ENCODE peak calls at places on chromosome 2, in ten cellular contexts. One of them, this sample, is unnamed. For H3K9me3, the result is how much of the 10 kb centered on the place peaks cover.

GRCh38 chr2:218323526-218324472 is 31.5 kb upstream of the TMBIM1 start:
- DNase-seq in upper lobe of right lung: peak
- DNase-seq in HCT116: no peak
- DNase-seq in tibial artery: no peak
- DNase-seq in aorta: no peak
- DNase-seq in psoas muscle: peak
- DNase-seq in transverse colon: peak
- DNase-seq in adrenal gland: peak
- DNase-seq in thoracic aorta: no peak
- DNase-seq in SJSA1: peak
- DNase-seq in this sample: no peak

GRCh38 chr2:12720181-12720580 is 3.4 kb downstream of the TRIB2 start:
- DNase-seq in upper lobe of right lung: no peak
- DNase-seq in HCT116: no peak
- DNase-seq in tibial artery: no peak
- DNase-seq in aorta: no peak
- DNase-seq in psoas muscle: no peak
- DNase-seq in transverse colon: no peak
- DNase-seq in adrenal gland: no peak
- DNase-seq in thoracic aorta: no peak
- DNase-seq in SJSA1: peak
- DNase-seq in this sample: no peak

GRCh38 chr2:71277536-71278103 is 50.7 kb upstream of the PAIP2B start:
- DNase-seq in upper lobe of right lung: peak
- DNase-seq in HCT116: peak
- DNase-seq in tibial artery: peak
- DNase-seq in aorta: peak
- DNase-seq in psoas muscle: peak
- DNase-seq in transverse colon: peak
- DNase-seq in adrenal gland: peak
- DNase-seq in thoracic aorta: no peak
- DNase-seq in SJSA1: peak
- DNase-seq in this sample: peak

GRCh38 chr2:166593403-166593802 is 99.4 kb upstream of the SCN7A start:
- DNase-seq in upper lobe of right lung: no peak
- DNase-seq in HCT116: no peak
- DNase-seq in tibial artery: no peak
- DNase-seq in aorta: no peak
- DNase-seq in psoas muscle: no peak
- DNase-seq in transverse colon: no peak
- DNase-seq in adrenal gland: no peak
- DNase-seq in thoracic aorta: no peak
- DNase-seq in SJSA1: peak
- DNase-seq in this sample: no peak

GRCh38 chr2:86807462-86808275 is 17.0 kb upstream of the CD8A start:
- DNase-seq in upper lobe of right lung: peak
- DNase-seq in HCT116: peak
- DNase-seq in tibial artery: peak
- DNase-seq in aorta: no peak
- DNase-seq in psoas muscle: peak
- DNase-seq in transverse colon: peak
- DNase-seq in adrenal gland: no peak
- DNase-seq in thoracic aorta: no peak
- DNase-seq in SJSA1: no peak
- DNase-seq in this sample: peak

GRCh38 chr2:113117594-113118262 is 9.7 kb upstream of the IL1RN start:
- DNase-seq in upper lobe of right lung: no peak
- DNase-seq in HCT116: no peak
- DNase-seq in tibial artery: no peak
- DNase-seq in aorta: no peak
- DNase-seq in psoas muscle: peak
- DNase-seq in transverse colon: peak
- DNase-seq in adrenal gland: peak
- DNase-seq in thoracic aorta: no peak
- DNase-seq in SJSA1: no peak
- DNase-seq in this sample: no peak

GRCh38 chr2:209817818-209818420 is 46.3 kb downstream of the UNC80 start:
- DNase-seq in upper lobe of right lung: no peak
- DNase-seq in HCT116: no peak
- DNase-seq in tibial artery: no peak
- DNase-seq in aorta: no peak
- DNase-seq in psoas muscle: no peak
- DNase-seq in transverse colon: no peak
- DNase-seq in adrenal gland: no peak
- DNase-seq in thoracic aorta: no peak
- DNase-seq in SJSA1: no peak
- DNase-seq in this sample: no peak

GRCh38 chr2:33673937-33674336 is 74.8 kb upstream of the FAM98A start:
- DNase-seq in upper lobe of right lung: no peak
- DNase-seq in HCT116: peak
- DNase-seq in tibial artery: no peak
- DNase-seq in aorta: no peak
- DNase-seq in psoas muscle: no peak
- DNase-seq in transverse colon: no peak
- DNase-seq in adrenal gland: no peak
- DNase-seq in thoracic aorta: no peak
- DNase-seq in SJSA1: peak
- DNase-seq in this sample: no peak

GRCh38 chr2:231489990-231490389 is 25.7 kb upstream of the NCL start:
- DNase-seq in upper lobe of right lung: peak
- DNase-seq in HCT116: no peak
- DNase-seq in tibial artery: no peak
- DNase-seq in aorta: peak
- DNase-seq in psoas muscle: no peak
- DNase-seq in transverse colon: peak
- DNase-seq in adrenal gland: no peak
- DNase-seq in thoracic aorta: no peak
- DNase-seq in SJSA1: no peak
- DNase-seq in this sample: no peak

GRCh38 chr2:25098558-25099486 is 56.9 kb downstream of the EFR3B start:
- DNase-seq in upper lobe of right lung: no peak
- DNase-seq in HCT116: no peak
- DNase-seq in tibial artery: no peak
- DNase-seq in aorta: no peak
- DNase-seq in psoas muscle: no peak
- DNase-seq in transverse colon: peak
- DNase-seq in adrenal gland: peak
- DNase-seq in thoracic aorta: no peak
- DNase-seq in SJSA1: no peak
- DNase-seq in this sample: no peak

GRCh38 chr2:65227035-65227470 is 578 bp upstream of the ACTR2 start:
- DNase-seq in upper lobe of right lung: peak
- DNase-seq in HCT116: no peak
- DNase-seq in tibial artery: no peak
- DNase-seq in aorta: no peak
- DNase-seq in psoas muscle: peak
- DNase-seq in transverse colon: peak
- DNase-seq in adrenal gland: no peak
- DNase-seq in thoracic aorta: no peak
- DNase-seq in SJSA1: no peak
- DNase-seq in this sample: no peak

GRCh38 chr2:20633794-20634259 is 17.1 kb downstream of the HS1BP3 start:
- DNase-seq in upper lobe of right lung: peak
- DNase-seq in HCT116: no peak
- DNase-seq in tibial artery: peak
- DNase-seq in aorta: peak
- DNase-seq in psoas muscle: no peak
- DNase-seq in transverse colon: peak
- DNase-seq in adrenal gland: no peak
- DNase-seq in thoracic aorta: no peak
- DNase-seq in SJSA1: no peak
- DNase-seq in this sample: peak

GRCh38 chr2:120934221-120934639 is 198.6 kb downstream of the GLI2 start:
- DNase-seq in upper lobe of right lung: no peak
- DNase-seq in HCT116: no peak
- DNase-seq in tibial artery: no peak
- DNase-seq in aorta: no peak
- DNase-seq in psoas muscle: no peak
- DNase-seq in transverse colon: no peak
- DNase-seq in adrenal gland: no peak
- DNase-seq in thoracic aorta: no peak
- DNase-seq in SJSA1: no peak
- DNase-seq in this sample: no peak

GRCh38 chr2:236637691-236638569 is 68.3 kb downstream of the ACKR3 start:
- DNase-seq in upper lobe of right lung: no peak
- DNase-seq in HCT116: no peak
- DNase-seq in tibial artery: peak
- DNase-seq in aorta: peak
- DNase-seq in psoas muscle: peak
- DNase-seq in transverse colon: no peak
- DNase-seq in adrenal gland: no peak
- DNase-seq in thoracic aorta: no peak
- DNase-seq in SJSA1: no peak
- DNase-seq in this sample: no peak

GRCh38 chr2:127174176-127174575 is 45.9 kb downstream of the CYP27C1 start:
- DNase-seq in upper lobe of right lung: no peak
- DNase-seq in HCT116: no peak
- DNase-seq in tibial artery: no peak
- DNase-seq in aorta: no peak
- DNase-seq in psoas muscle: peak
- DNase-seq in transverse colon: peak
- DNase-seq in adrenal gland: no peak
- DNase-seq in thoracic aorta: no peak
- DNase-seq in SJSA1: no peak
- DNase-seq in this sample: no peak

DNA sequence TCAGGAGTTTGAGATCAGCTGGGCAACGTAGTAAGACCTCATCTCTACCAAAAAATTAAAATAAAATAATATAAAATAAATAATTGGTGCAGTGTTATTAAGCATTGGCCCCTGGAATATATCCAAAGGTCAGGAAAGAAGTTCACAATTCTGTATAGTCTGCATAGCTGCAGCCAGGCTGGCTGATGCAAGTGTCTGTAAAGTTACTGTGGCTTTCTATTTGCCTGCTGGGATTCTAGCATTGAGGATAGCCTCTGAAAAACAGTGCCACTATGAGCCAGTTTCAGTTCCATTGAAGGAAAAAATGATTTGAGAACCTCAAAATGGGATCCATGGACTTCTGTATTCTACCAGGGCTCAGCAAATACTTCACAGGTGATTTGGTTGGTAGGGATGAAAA is 208.6 kb downstream of the PARD3B start:
- DNase-seq in upper lobe of right lung: no peak
- DNase-seq in HCT116: no peak
- DNase-seq in tibial artery: no peak
- DNase-seq in aorta: no peak
- DNase-seq in psoas muscle: no peak
- DNase-seq in transverse colon: no peak
- DNase-seq in adrenal gland: no peak
- DNase-seq in thoracic aorta: no peak
- DNase-seq in SJSA1: no peak
- DNase-seq in this sample: no peak
- H3K9me3 ChIP-seq in upper lobe of right lung: under half
- H3K9me3 ChIP-seq in HCT116: under half
- H3K9me3 ChIP-seq in tibial artery: under half
- H3K9me3 ChIP-seq in aorta: under half
- H3K9me3 ChIP-seq in psoas muscle: under half
- H3K9me3 ChIP-seq in transverse colon: under half
- H3K9me3 ChIP-seq in adrenal gland: under half
- H3K9me3 ChIP-seq in thoracic aorta: under half
- H3K9me3 ChIP-seq in SJSA1: under half
- H3K9me3 ChIP-seq in this sample: under half

GRCh38 chr2:211401328-211401727 is 844.9 kb downstream of the CPS1 start:
- DNase-seq in upper lobe of right lung: no peak
- DNase-seq in HCT116: no peak
- DNase-seq in tibial artery: no peak
- DNase-seq in aorta: no peak
- DNase-seq in psoas muscle: no peak
- DNase-seq in transverse colon: no peak
- DNase-seq in adrenal gland: no peak
- DNase-seq in thoracic aorta: no peak
- DNase-seq in SJSA1: no peak
- DNase-seq in this sample: no peak

GRCh38 chr2:211408485-211408884 is 852.1 kb downstream of the CPS1 start:
- DNase-seq in upper lobe of right lung: no peak
- DNase-seq in HCT116: no peak
- DNase-seq in tibial artery: no peak
- DNase-seq in aorta: no peak
- DNase-seq in psoas muscle: no peak
- DNase-seq in transverse colon: no peak
- DNase-seq in adrenal gland: no peak
- DNase-seq in thoracic aorta: no peak
- DNase-seq in SJSA1: no peak
- DNase-seq in this sample: no peak

GRCh38 chr2:211407076-211407475 is 850.7 kb downstream of the CPS1 start:
- DNase-seq in upper lobe of right lung: no peak
- DNase-seq in HCT116: no peak
- DNase-seq in tibial artery: no peak
- DNase-seq in aorta: no peak
- DNase-seq in psoas muscle: no peak
- DNase-seq in transverse colon: no peak
- DNase-seq in adrenal gland: no peak
- DNase-seq in thoracic aorta: no peak
- DNase-seq in SJSA1: no peak
- DNase-seq in this sample: no peak

GRCh38 chr2:211405036-211405435 is 848.6 kb downstream of the CPS1 start:
- DNase-seq in upper lobe of right lung: no peak
- DNase-seq in HCT116: no peak
- DNase-seq in tibial artery: no peak
- DNase-seq in aorta: no peak
- DNase-seq in psoas muscle: no peak
- DNase-seq in transverse colon: no peak
- DNase-seq in adrenal gland: no peak
- DNase-seq in thoracic aorta: no peak
- DNase-seq in SJSA1: no peak
- DNase-seq in this sample: no peak
- H3K9me3 ChIP-seq in upper lobe of right lung: under half
- H3K9me3 ChIP-seq in HCT116: under half
- H3K9me3 ChIP-seq in tibial artery: under half
- H3K9me3 ChIP-seq in aorta: under half
- H3K9me3 ChIP-seq in psoas muscle: under half
- H3K9me3 ChIP-seq in transverse colon: under half
- H3K9me3 ChIP-seq in adrenal gland: under half
- H3K9me3 ChIP-seq in thoracic aorta: under half
- H3K9me3 ChIP-seq in SJSA1: under half
- H3K9me3 ChIP-seq in this sample: under half

DNA sequence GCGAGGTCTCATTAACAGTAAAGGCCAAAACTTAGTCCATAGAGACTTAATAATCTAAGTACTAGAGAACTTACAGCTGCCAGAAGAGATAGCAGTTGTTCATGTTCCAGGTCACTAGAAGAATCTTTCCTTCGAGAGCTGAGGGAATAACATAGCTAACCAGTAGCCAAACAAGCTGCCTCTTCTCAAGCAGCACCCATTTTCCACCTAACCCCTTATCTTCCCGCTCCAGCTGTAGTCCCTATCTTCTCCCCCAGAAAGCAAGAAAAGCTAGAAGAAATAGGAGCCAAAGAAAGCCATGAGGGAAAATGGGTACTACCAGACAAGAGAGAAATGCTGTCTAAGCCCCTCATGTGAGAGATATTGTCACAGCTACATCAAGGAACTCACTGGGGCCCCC is 24.0 kb downstream of the SULT1C4 start:
- DNase-seq in upper lobe of right lung: no peak
- DNase-seq in HCT116: no peak
- DNase-seq in tibial artery: no peak
- DNase-seq in aorta: no peak
- DNase-seq in psoas muscle: no peak
- DNase-seq in transverse colon: no peak
- DNase-seq in adrenal gland: no peak
- DNase-seq in thoracic aorta: no peak
- DNase-seq in SJSA1: no peak
- DNase-seq in this sample: no peak
- H3K9me3 ChIP-seq in upper lobe of right lung: under half
- H3K9me3 ChIP-seq in HCT116: under half
- H3K9me3 ChIP-seq in tibial artery: under half
- H3K9me3 ChIP-seq in aorta: under half
- H3K9me3 ChIP-seq in psoas muscle: under half
- H3K9me3 ChIP-seq in transverse colon: under half
- H3K9me3 ChIP-seq in adrenal gland: under half
- H3K9me3 ChIP-seq in thoracic aorta: under half
- H3K9me3 ChIP-seq in SJSA1: under half
- H3K9me3 ChIP-seq in this sample: under half

GRCh38 chr2:75612862-75613243 is 33.7 kb upstream of the MRPL19 start:
- DNase-seq in upper lobe of right lung: no peak
- DNase-seq in HCT116: no peak
- DNase-seq in tibial artery: no peak
- DNase-seq in aorta: no peak
- DNase-seq in psoas muscle: no peak
- DNase-seq in transverse colon: no peak
- DNase-seq in adrenal gland: no peak
- DNase-seq in thoracic aorta: no peak
- DNase-seq in SJSA1: no peak
- DNase-seq in this sample: no peak
- H3K9me3 ChIP-seq in upper lobe of right lung: under half
- H3K9me3 ChIP-seq in HCT116: under half
- H3K9me3 ChIP-seq in tibial artery: under half
- H3K9me3 ChIP-seq in aorta: under half
- H3K9me3 ChIP-seq in psoas muscle: under half
- H3K9me3 ChIP-seq in transverse colon: under half
- H3K9me3 ChIP-seq in adrenal gland: under half
- H3K9me3 ChIP-seq in thoracic aorta: under half
- H3K9me3 ChIP-seq in SJSA1: under half
- H3K9me3 ChIP-seq in this sample: under half

This sample was measured in CD4-positive, CD25-positive, alpha-beta regulatory T cell.